ENCODE peak calls at places on chromosomes 13 and 19, in seven cellular contexts. One of them, this sample, is unnamed.

GRCh38 chr19:10517760-10518443 is 655 bp upstream of the S1PR5 start:
- DNase-seq in IMR-90: peak
- DNase-seq in H1: peak
- DNase-seq in mesendoderm: peak
- DNase-seq in neuronal stem cell: no peak
- DNase-seq in mesenchymal stem cell: peak
- DNase-seq in trophoblast cell: peak
- DNase-seq in this sample: peak

GRCh38 chr13:49625392-49626137 is 2.7 kb upstream of the ARL11 start:
- DNase-seq in IMR-90: peak
- DNase-seq in H1: no peak
- DNase-seq in mesendoderm: no peak
- DNase-seq in neuronal stem cell: no peak
- DNase-seq in mesenchymal stem cell: no peak
- DNase-seq in trophoblast cell: peak
- DNase-seq in this sample: no peak

GRCh38 chr19:58305065-58305931 is at the start of gene ERVK3-1:
- DNase-seq in IMR-90: peak
- DNase-seq in H1: peak
- DNase-seq in mesendoderm: peak
- DNase-seq in neuronal stem cell: peak
- DNase-seq in mesenchymal stem cell: peak
- DNase-seq in trophoblast cell: peak
- DNase-seq in this sample: peak

GRCh38 chr19:16327501-16327900 is 2.9 kb downstream of the KLF2 start:
- DNase-seq in IMR-90: no peak
- DNase-seq in H1: no peak
- DNase-seq in mesendoderm: no peak
- DNase-seq in neuronal stem cell: no peak
- DNase-seq in mesenchymal stem cell: no peak
- DNase-seq in trophoblast cell: no peak
- DNase-seq in this sample: no peak

GRCh38 chr19:49696115-49696514 is 5.2 kb downstream of the CPT1C start:
- DNase-seq in IMR-90: no peak
- DNase-seq in H1: no peak
- DNase-seq in mesendoderm: no peak
- DNase-seq in neuronal stem cell: no peak
- DNase-seq in mesenchymal stem cell: no peak
- DNase-seq in trophoblast cell: no peak
- DNase-seq in this sample: no peak

GRCh38 chr13:57311009-57311586 is 144.1 kb downstream of the PRR20E start:
- DNase-seq in IMR-90: no peak
- DNase-seq in H1: peak
- DNase-seq in mesendoderm: peak
- DNase-seq in neuronal stem cell: peak
- DNase-seq in mesenchymal stem cell: no peak
- DNase-seq in trophoblast cell: no peak
- DNase-seq in this sample: peak

GRCh38 chr13:79692846-79693245 is 211.9 kb downstream of the NDFIP2 start:
- DNase-seq in IMR-90: no peak
- DNase-seq in H1: no peak
- DNase-seq in mesendoderm: no peak
- DNase-seq in neuronal stem cell: no peak
- DNase-seq in mesenchymal stem cell: no peak
- DNase-seq in trophoblast cell: no peak
- DNase-seq in this sample: no peak

GRCh38 chr19:47381653-47382279 is 32.7 kb downstream of the DHX34 start:
- DNase-seq in IMR-90: no peak
- DNase-seq in H1: no peak
- DNase-seq in mesendoderm: no peak
- DNase-seq in neuronal stem cell: no peak
- DNase-seq in mesenchymal stem cell: no peak
- DNase-seq in trophoblast cell: no peak
- DNase-seq in this sample: no peak

GRCh38 chr13:22665531-22665930 is 515.2 kb upstream of the SGCG start:
- DNase-seq in IMR-90: no peak
- DNase-seq in H1: no peak
- DNase-seq in mesendoderm: no peak
- DNase-seq in neuronal stem cell: no peak
- DNase-seq in mesenchymal stem cell: no peak
- DNase-seq in trophoblast cell: no peak
- DNase-seq in this sample: no peak

GRCh38 chr19:10115392-10116084 is 4.0 kb downstream of the P2RY11 start:
- DNase-seq in IMR-90: no peak
- DNase-seq in H1: no peak
- DNase-seq in mesendoderm: no peak
- DNase-seq in neuronal stem cell: no peak
- DNase-seq in mesenchymal stem cell: no peak
- DNase-seq in trophoblast cell: no peak
- DNase-seq in this sample: no peak

GRCh38 chr13:33642374-33643065 is 175.4 kb upstream of the RFC3 start:
- DNase-seq in IMR-90: peak
- DNase-seq in H1: no peak
- DNase-seq in mesendoderm: peak
- DNase-seq in neuronal stem cell: no peak
- DNase-seq in mesenchymal stem cell: peak
- DNase-seq in trophoblast cell: peak
- DNase-seq in this sample: no peak

DNA sequence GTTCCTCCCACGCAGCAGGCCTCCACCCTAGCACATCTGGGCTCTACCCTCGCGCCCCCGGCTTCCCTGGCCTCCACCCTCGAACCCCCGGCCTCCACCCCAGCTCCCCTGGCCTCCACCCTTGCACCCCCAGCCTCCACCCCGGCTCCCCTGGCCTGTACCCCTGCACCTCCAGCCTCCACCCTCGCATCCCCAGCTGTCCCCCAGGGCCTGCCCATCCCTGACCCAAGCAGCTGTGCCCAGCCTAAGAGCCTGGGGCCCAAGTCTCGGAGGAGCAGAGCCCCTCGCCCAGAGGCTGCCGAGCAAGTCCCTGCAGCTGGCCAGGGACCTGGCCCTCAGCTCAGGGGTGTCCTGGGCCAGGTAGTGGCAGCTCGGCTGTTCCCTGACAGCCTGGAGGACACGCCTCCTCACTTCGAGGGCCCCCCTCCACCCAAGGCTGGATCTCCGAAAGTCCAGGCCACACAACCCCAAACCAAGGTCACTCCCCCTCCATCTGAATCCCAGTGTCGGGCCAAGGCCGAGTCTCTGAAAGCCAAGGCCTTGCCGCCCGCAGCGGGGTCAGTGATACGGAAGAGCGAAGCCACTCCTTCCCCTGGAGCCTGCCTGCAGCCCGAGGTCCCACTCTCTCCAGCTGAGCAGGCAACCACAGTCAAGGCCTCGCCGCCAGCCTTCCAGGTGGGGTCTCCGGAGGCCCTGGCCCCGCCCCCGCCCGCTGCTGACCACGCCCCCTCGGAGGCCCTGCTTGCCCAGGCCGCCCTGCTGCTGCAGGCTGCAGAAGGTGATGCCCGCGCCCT is 7.9 kb upstream of the ARHGAP33 start:
- DNase-seq in IMR-90: no peak
- DNase-seq in H1: peak
- DNase-seq in mesendoderm: peak
- DNase-seq in neuronal stem cell: no peak
- DNase-seq in mesenchymal stem cell: no peak
- DNase-seq in trophoblast cell: no peak
- DNase-seq in this sample: peak
- H4K8ac ChIP-seq in IMR-90: no peak
- H4K8ac ChIP-seq in H1: peak
- H4K8ac ChIP-seq in mesendoderm: no peak
- H4K8ac ChIP-seq in neuronal stem cell: no peak
- H4K8ac ChIP-seq in mesenchymal stem cell: no peak
- H4K8ac ChIP-seq in trophoblast cell: no peak
- H4K8ac ChIP-seq in this sample: no peak

DNA sequence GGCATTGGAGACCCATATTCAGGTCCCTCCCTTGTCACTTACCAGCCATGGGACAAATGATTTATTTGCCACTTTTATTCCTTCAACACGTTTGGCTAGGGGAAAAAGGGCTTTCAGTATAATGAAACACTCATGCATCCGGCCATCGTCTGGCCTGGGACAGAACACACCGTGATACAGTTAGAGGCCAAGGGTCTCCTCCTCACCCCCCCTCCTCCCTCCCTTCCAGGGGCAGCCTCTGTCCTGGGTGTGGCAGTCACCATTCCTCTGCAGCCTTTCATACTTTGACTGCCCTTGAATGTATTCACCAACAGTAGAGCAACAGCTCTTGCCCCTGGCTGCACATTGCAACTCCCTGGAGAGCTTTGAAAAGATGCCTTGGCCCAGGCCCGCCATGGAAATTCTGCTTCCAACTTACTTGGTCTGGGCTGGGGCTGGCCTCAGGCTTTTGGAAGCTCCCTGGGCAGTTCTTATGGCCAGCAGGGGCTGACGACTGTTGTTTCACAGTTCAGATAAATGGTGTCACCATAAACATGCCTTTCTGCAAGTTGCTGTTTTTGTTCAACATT is 3.0 kb downstream of the PAK4 start:
- DNase-seq in IMR-90: no peak
- DNase-seq in H1: no peak
- DNase-seq in mesendoderm: no peak
- DNase-seq in neuronal stem cell: no peak
- DNase-seq in mesenchymal stem cell: no peak
- DNase-seq in trophoblast cell: peak
- DNase-seq in this sample: no peak
- H4K8ac ChIP-seq in IMR-90: no peak
- H4K8ac ChIP-seq in H1: no peak
- H4K8ac ChIP-seq in mesendoderm: no peak
- H4K8ac ChIP-seq in neuronal stem cell: no peak
- H4K8ac ChIP-seq in mesenchymal stem cell: no peak
- H4K8ac ChIP-seq in trophoblast cell: no peak
- H4K8ac ChIP-seq in this sample: no peak

DNA sequence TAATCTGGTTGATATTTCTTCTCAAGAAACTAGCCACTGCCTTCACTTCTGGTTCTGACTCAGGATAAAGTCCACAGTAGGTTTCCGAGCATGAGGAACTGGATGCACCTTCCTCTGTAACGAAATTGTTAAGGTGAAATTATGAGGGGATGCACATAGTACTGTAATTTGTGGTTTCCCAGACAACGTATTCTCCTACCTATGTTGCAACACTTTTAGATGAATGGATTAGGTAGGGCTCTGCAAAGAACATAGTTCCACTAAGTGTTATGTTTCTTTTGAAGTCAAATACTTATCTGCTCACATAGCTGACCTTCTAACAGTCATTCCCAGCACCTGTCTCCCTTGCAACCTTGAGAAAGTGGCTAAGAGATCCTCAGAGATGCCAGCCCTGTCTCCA is 5.7 kb upstream of the ZC3H13 start:
- DNase-seq in IMR-90: no peak
- DNase-seq in H1: no peak
- DNase-seq in mesendoderm: no peak
- DNase-seq in neuronal stem cell: no peak
- DNase-seq in mesenchymal stem cell: no peak
- DNase-seq in trophoblast cell: peak
- DNase-seq in this sample: no peak
- H4K8ac ChIP-seq in IMR-90: no peak
- H4K8ac ChIP-seq in H1: no peak
- H4K8ac ChIP-seq in mesendoderm: no peak
- H4K8ac ChIP-seq in neuronal stem cell: no peak
- H4K8ac ChIP-seq in mesenchymal stem cell: no peak
- H4K8ac ChIP-seq in trophoblast cell: no peak
- H4K8ac ChIP-seq in this sample: no peak

GRCh38 chr13:104522235-104523072 is 1456.2 kb upstream of the SLC10A2 start:
- DNase-seq in IMR-90: no peak
- DNase-seq in H1: no peak
- DNase-seq in mesendoderm: no peak
- DNase-seq in neuronal stem cell: no peak
- DNase-seq in mesenchymal stem cell: no peak
- DNase-seq in trophoblast cell: no peak
- DNase-seq in this sample: no peak

GRCh38 chr13:104530741-104531140 is 1464.5 kb upstream of the SLC10A2 start:
- DNase-seq in IMR-90: no peak
- DNase-seq in H1: no peak
- DNase-seq in mesendoderm: no peak
- DNase-seq in neuronal stem cell: no peak
- DNase-seq in mesenchymal stem cell: no peak
- DNase-seq in trophoblast cell: no peak
- DNase-seq in this sample: no peak

GRCh38 chr13:104525467-104525866 is 1459.2 kb upstream of the SLC10A2 start:
- DNase-seq in IMR-90: no peak
- DNase-seq in H1: no peak
- DNase-seq in mesendoderm: no peak
- DNase-seq in neuronal stem cell: no peak
- DNase-seq in mesenchymal stem cell: no peak
- DNase-seq in trophoblast cell: no peak
- DNase-seq in this sample: no peak
- H4K8ac ChIP-seq in IMR-90: no peak
- H4K8ac ChIP-seq in H1: no peak
- H4K8ac ChIP-seq in mesendoderm: no peak
- H4K8ac ChIP-seq in neuronal stem cell: no peak
- H4K8ac ChIP-seq in mesenchymal stem cell: no peak
- H4K8ac ChIP-seq in trophoblast cell: no peak
- H4K8ac ChIP-seq in this sample: no peak

GRCh38 chr13:110433014-110433413 is 125.9 kb downstream of the COL4A2 start:
- DNase-seq in IMR-90: no peak
- DNase-seq in H1: no peak
- DNase-seq in mesendoderm: no peak
- DNase-seq in neuronal stem cell: no peak
- DNase-seq in mesenchymal stem cell: no peak
- DNase-seq in trophoblast cell: no peak
- DNase-seq in this sample: no peak
- H4K8ac ChIP-seq in IMR-90: no peak
- H4K8ac ChIP-seq in H1: no peak
- H4K8ac ChIP-seq in mesendoderm: no peak
- H4K8ac ChIP-seq in neuronal stem cell: no peak
- H4K8ac ChIP-seq in mesenchymal stem cell: no peak
- H4K8ac ChIP-seq in trophoblast cell: no peak
- H4K8ac ChIP-seq in this sample: no peak

DNA sequence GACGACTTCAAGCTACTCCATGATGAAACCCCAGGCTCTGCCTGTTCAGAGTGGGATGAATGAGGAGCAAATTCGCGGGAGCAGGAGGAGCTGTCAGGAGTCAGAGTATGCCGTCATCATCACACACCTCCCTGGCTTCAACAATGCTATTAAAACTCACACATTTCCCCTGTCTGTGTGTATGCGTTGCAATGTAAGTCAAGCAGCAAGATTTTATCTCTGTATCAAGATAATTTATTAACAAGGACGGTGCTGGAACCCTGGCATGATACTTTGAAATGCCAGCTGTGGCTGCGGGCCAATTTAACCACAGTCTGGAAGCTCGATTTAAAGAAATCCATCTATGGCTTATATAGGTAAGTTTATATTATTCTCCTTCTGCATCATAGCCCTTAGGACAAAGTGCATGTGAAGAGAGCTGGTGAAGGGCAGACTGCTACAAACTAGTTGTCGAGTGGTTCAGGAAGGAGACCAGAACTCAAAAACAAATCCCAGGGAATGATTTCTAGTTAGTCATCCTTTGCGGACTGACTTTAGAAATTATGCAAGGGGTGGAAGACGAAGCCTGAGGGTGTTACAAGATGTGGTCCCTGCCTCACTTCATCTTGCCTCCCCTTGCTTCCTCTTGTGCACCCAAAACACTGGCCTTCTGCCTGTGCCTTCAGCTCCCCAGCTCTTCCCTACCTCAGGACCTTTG is 486.5 kb downstream of the COG6 start:
- DNase-seq in IMR-90: no peak
- DNase-seq in H1: no peak
- DNase-seq in mesendoderm: no peak
- DNase-seq in neuronal stem cell: no peak
- DNase-seq in mesenchymal stem cell: no peak
- DNase-seq in trophoblast cell: no peak
- DNase-seq in this sample: no peak
- H4K8ac ChIP-seq in IMR-90: no peak
- H4K8ac ChIP-seq in H1: no peak
- H4K8ac ChIP-seq in mesendoderm: no peak
- H4K8ac ChIP-seq in neuronal stem cell: no peak
- H4K8ac ChIP-seq in mesenchymal stem cell: no peak
- H4K8ac ChIP-seq in trophoblast cell: no peak
- H4K8ac ChIP-seq in this sample: no peak